ENCODE peak calls at places on chromosomes 6 and 20, in four cellular contexts. One of them, this sample, is unnamed.

GRCh38 chr6:19538086-19538485 is 299.1 kb upstream of the ID4 start:
- DNase-seq in GM13976: no peak
- DNase-seq in astrocyte of the cerebellum: no peak
- DNase-seq in psoas muscle: no peak
- DNase-seq in this sample: no peak

GRCh38 chr6:55925292-55925691 is 49.9 kb upstream of the BMP5 start:
- DNase-seq in GM13976: no peak
- DNase-seq in astrocyte of the cerebellum: peak; percentile 37
- DNase-seq in psoas muscle: no peak
- DNase-seq in this sample: no peak

GRCh38 chr20:33024263-33024601 is 7.2 kb upstream of the BPIFB6 start:
- DNase-seq in GM13976: no peak
- DNase-seq in astrocyte of the cerebellum: no peak
- DNase-seq in psoas muscle: no peak
- DNase-seq in this sample: no peak

GRCh38 chr6:153511896-153512496 is 380.9 kb upstream of the RGS17 start:
- DNase-seq in GM13976: peak; percentile 12
- DNase-seq in astrocyte of the cerebellum: no peak
- DNase-seq in psoas muscle: no peak
- DNase-seq in this sample: peak; percentile 8

GRCh38 chr6:16130437-16130891 is 1.6 kb downstream of the MYLIP start:
- DNase-seq in GM13976: no peak
- DNase-seq in astrocyte of the cerebellum: no peak
- DNase-seq in psoas muscle: no peak
- DNase-seq in this sample: no peak

GRCh38 chr6:161660666-161661571 is 387.1 kb upstream of the AGPAT4 start:
- DNase-seq in GM13976: no peak
- DNase-seq in astrocyte of the cerebellum: no peak
- DNase-seq in psoas muscle: no peak
- DNase-seq in this sample: no peak

GRCh38 chr6:111709201-111709600 is 103.5 kb upstream of the TRAF3IP2 start:
- DNase-seq in GM13976: no peak
- DNase-seq in astrocyte of the cerebellum: no peak
- DNase-seq in psoas muscle: no peak
- DNase-seq in this sample: no peak

GRCh38 chr6:56714273-56714672 is 71.6 kb upstream of the DST start:
- DNase-seq in GM13976: no peak
- DNase-seq in astrocyte of the cerebellum: no peak
- DNase-seq in psoas muscle: no peak
- DNase-seq in this sample: peak; percentile 27

GRCh38 chr6:109300874-109301273 is 81.4 kb downstream of the CD164 start:
- DNase-seq in GM13976: no peak
- DNase-seq in astrocyte of the cerebellum: no peak
- DNase-seq in psoas muscle: no peak
- DNase-seq in this sample: no peak

GRCh38 chr20:2834401-2834800 is 6.1 kb downstream of the PCED1A start:
- DNase-seq in GM13976: no peak
- DNase-seq in astrocyte of the cerebellum: no peak
- DNase-seq in psoas muscle: no peak
- DNase-seq in this sample: no peak

GRCh38 chr20:62717933-62718332 is 9.3 kb downstream of the NTSR1 start:
- DNase-seq in GM13976: no peak
- DNase-seq in astrocyte of the cerebellum: no peak
- DNase-seq in psoas muscle: no peak
- DNase-seq in this sample: no peak

GRCh38 chr20:51560550-51561307 is 18.2 kb upstream of the NFATC2 start:
- DNase-seq in GM13976: no peak
- DNase-seq in astrocyte of the cerebellum: no peak
- DNase-seq in psoas muscle: no peak
- DNase-seq in this sample: no peak

GRCh38 chr6:159105716-159106115 is 60.9 kb upstream of the TAGAP start:
- DNase-seq in GM13976: no peak
- DNase-seq in astrocyte of the cerebellum: no peak
- DNase-seq in psoas muscle: no peak
- DNase-seq in this sample: no peak

GRCh38 chr6:142002825-142003405 is 129.8 kb upstream of the GJE1 start:
- DNase-seq in GM13976: no peak
- DNase-seq in astrocyte of the cerebellum: no peak
- DNase-seq in psoas muscle: no peak
- DNase-seq in this sample: no peak

GRCh38 chr6:109125504-109125903 is 30.2 kb downstream of the CEP57L1 start:
- DNase-seq in GM13976: no peak
- DNase-seq in astrocyte of the cerebellum: no peak
- DNase-seq in psoas muscle: no peak
- DNase-seq in this sample: no peak

GRCh38 chr20:25116746-25117457 is 35.0 kb upstream of the VSX1 start:
- DNase-seq in GM13976: no peak
- DNase-seq in astrocyte of the cerebellum: no peak
- DNase-seq in psoas muscle: peak; percentile 61
- DNase-seq in this sample: no peak

GRCh38 chr20:1827974-1828785 is 67.0 kb upstream of the SIRPA start:
- DNase-seq in GM13976: no peak
- DNase-seq in astrocyte of the cerebellum: no peak
- DNase-seq in psoas muscle: no peak
- DNase-seq in this sample: no peak

GRCh38 chr20:1673424-1673823 is 15.8 kb upstream of the SIRPG start:
- DNase-seq in GM13976: no peak
- DNase-seq in astrocyte of the cerebellum: no peak
- DNase-seq in psoas muscle: no peak
- DNase-seq in this sample: no peak

GRCh38 chr6:13141392-13141791 is 186.9 kb downstream of the TBC1D7 start:
- DNase-seq in GM13976: no peak
- DNase-seq in astrocyte of the cerebellum: no peak
- DNase-seq in psoas muscle: no peak
- DNase-seq in this sample: no peak

GRCh38 chr20:10716855-10717254 is 43.1 kb upstream of the JAG1 start:
- DNase-seq in GM13976: no peak
- DNase-seq in astrocyte of the cerebellum: no peak
- DNase-seq in psoas muscle: no peak
- DNase-seq in this sample: no peak

GRCh38 chr6:77502966-77503365 is 39.7 kb upstream of the HTR1B start:
- DNase-seq in GM13976: no peak
- DNase-seq in astrocyte of the cerebellum: no peak
- DNase-seq in psoas muscle: no peak
- DNase-seq in this sample: no peak

GRCh38 chr6:153215242-153215641 is 84.2 kb upstream of the RGS17 start:
- DNase-seq in GM13976: no peak
- DNase-seq in astrocyte of the cerebellum: no peak
- DNase-seq in psoas muscle: no peak
- DNase-seq in this sample: no peak

GRCh38 chr6:41683460-41684310 is 45.4 kb downstream of the MDFI start:
- DNase-seq in GM13976: peak; percentile 94
- DNase-seq in astrocyte of the cerebellum: peak; percentile 27
- DNase-seq in psoas muscle: peak; percentile 91
- DNase-seq in this sample: peak; percentile 93

GRCh38 chr20:22379472-22379871 is 204.9 kb downstream of the FOXA2 start:
- DNase-seq in GM13976: no peak
- DNase-seq in astrocyte of the cerebellum: no peak
- DNase-seq in psoas muscle: no peak
- DNase-seq in this sample: no peak

GRCh38 chr6:29926795-29927427 is 15.4 kb upstream of the HLA-A start:
- DNase-seq in GM13976: peak; percentile 87
- DNase-seq in astrocyte of the cerebellum: peak; percentile 2
- DNase-seq in psoas muscle: peak; percentile 81
- DNase-seq in this sample: peak; percentile 88

GRCh38 chr20:46127396-46128010 is 9.4 kb downstream of the CD40 start:
- DNase-seq in GM13976: no peak
- DNase-seq in astrocyte of the cerebellum: no peak
- DNase-seq in psoas muscle: no peak
- DNase-seq in this sample: no peak

GRCh38 chr20:54144847-54145246 is 28.9 kb downstream of the CYP24A1 start:
- DNase-seq in GM13976: no peak
- DNase-seq in astrocyte of the cerebellum: no peak
- DNase-seq in psoas muscle: no peak
- DNase-seq in this sample: no peak

GRCh38 chr6:145015739-145016558 is 719.4 kb downstream of the EPM2A start:
- DNase-seq in GM13976: peak; percentile 33
- DNase-seq in astrocyte of the cerebellum: peak; percentile 74
- DNase-seq in psoas muscle: no peak
- DNase-seq in this sample: peak; percentile 22

GRCh38 chr20:675453-676314 is at the start of gene SCRT2:
- DNase-seq in GM13976: peak; percentile 86
- DNase-seq in astrocyte of the cerebellum: peak; percentile 29
- DNase-seq in psoas muscle: peak; percentile 91
- DNase-seq in this sample: peak; percentile 84

GRCh38 chr6:167795874-167796667 is 30.6 kb upstream of the AFDN start:
- DNase-seq in GM13976: no peak
- DNase-seq in astrocyte of the cerebellum: no peak
- DNase-seq in psoas muscle: peak; percentile 84
- DNase-seq in this sample: no peak

GRCh38 chr6:7298113-7298512 is 14.9 kb downstream of the SSR1 start:
- DNase-seq in GM13976: no peak
- DNase-seq in astrocyte of the cerebellum: no peak
- DNase-seq in psoas muscle: no peak
- DNase-seq in this sample: no peak

GRCh38 chr6:7290079-7290478 is 22.9 kb downstream of the SSR1 start:
- DNase-seq in GM13976: no peak
- DNase-seq in astrocyte of the cerebellum: no peak
- DNase-seq in psoas muscle: no peak
- DNase-seq in this sample: no peak

GRCh38 chr6:7296602-7297001 is 16.4 kb downstream of the SSR1 start:
- DNase-seq in GM13976: no peak
- DNase-seq in astrocyte of the cerebellum: no peak
- DNase-seq in psoas muscle: no peak
- DNase-seq in this sample: no peak

GRCh38 chr6:7295916-7296315 is 17.1 kb downstream of the SSR1 start:
- DNase-seq in GM13976: no peak
- DNase-seq in astrocyte of the cerebellum: no peak
- DNase-seq in psoas muscle: no peak
- DNase-seq in this sample: no peak

GRCh38 chr6:7292856-7293255 is 20.1 kb downstream of the SSR1 start:
- DNase-seq in GM13976: no peak
- DNase-seq in astrocyte of the cerebellum: no peak
- DNase-seq in psoas muscle: no peak
- DNase-seq in this sample: no peak
- TF ChIP-seq CTCF in GM13976: no peak
- TF ChIP-seq CTCF in astrocyte of the cerebellum: no peak
- TF ChIP-seq CTCF in psoas muscle: no peak
- TF ChIP-seq CTCF in this sample: no peak

DNA sequence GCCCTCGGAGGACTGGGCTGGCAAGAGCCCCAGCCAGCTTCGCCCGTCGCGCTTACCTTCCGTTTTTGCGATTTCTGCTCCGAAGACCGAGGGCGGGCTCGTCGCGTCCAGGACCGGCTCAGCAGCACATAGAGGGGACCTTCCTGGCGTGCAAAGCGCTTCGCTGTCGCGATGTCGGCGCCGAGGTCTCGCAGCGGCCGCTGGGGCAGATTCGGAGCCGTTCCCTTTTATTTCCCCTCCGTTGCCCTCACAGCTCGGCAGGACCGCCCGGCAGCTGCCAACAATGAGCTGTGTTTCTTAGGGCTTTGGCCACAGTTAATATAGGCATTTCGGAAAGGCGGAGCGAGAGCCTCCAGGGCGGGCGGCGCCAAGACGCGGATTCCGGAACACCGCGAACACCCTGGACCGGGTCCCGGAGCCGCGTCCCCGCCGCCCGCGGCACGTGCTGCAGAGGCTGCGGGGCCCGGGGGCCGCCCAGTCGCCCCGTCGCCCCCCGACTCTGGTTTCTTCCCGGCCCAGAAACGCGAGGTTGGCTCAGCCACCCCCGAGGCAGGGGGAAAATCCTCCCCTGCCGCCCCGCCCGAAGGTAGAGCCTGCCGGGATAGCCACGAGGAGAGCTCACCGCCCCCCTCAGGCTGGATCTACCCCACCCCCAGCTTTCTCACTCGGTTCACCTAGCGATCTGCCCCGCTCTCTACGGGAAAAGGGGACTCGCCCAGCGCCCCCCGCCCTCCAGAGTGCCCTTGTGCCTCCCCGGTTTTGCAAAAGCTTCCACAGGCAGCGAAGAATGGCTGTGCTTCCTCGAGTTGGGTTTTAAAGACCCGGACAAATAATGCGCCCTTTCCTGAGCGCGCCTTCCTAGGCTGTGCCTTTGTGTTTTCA is at the start of gene CITED2:
- DNase-seq in GM13976: peak; percentile 88
- DNase-seq in astrocyte of the cerebellum: peak; percentile 94
- DNase-seq in psoas muscle: peak; percentile 96
- DNase-seq in this sample: peak; percentile 88
- TF ChIP-seq CTCF in GM13976: no peak
- TF ChIP-seq CTCF in astrocyte of the cerebellum: no peak
- TF ChIP-seq CTCF in psoas muscle: peak; percentile 25
- TF ChIP-seq CTCF in this sample: no peak

GRCh38 chr6:125989631-125990030 is 3.3 kb downstream of the TRMT11 start:
- DNase-seq in GM13976: no peak
- DNase-seq in astrocyte of the cerebellum: peak; percentile 9
- DNase-seq in psoas muscle: no peak
- DNase-seq in this sample: no peak

GRCh38 chr6:125991653-125992052 is 5.3 kb downstream of the TRMT11 start:
- DNase-seq in GM13976: no peak
- DNase-seq in astrocyte of the cerebellum: no peak
- DNase-seq in psoas muscle: no peak
- DNase-seq in this sample: no peak

GRCh38 chr6:125995972-125996580 is 9.7 kb downstream of the TRMT11 start:
- DNase-seq in GM13976: peak; percentile 45
- DNase-seq in astrocyte of the cerebellum: peak; percentile 39
- DNase-seq in psoas muscle: peak; percentile 73
- DNase-seq in this sample: peak; percentile 43

DNA sequence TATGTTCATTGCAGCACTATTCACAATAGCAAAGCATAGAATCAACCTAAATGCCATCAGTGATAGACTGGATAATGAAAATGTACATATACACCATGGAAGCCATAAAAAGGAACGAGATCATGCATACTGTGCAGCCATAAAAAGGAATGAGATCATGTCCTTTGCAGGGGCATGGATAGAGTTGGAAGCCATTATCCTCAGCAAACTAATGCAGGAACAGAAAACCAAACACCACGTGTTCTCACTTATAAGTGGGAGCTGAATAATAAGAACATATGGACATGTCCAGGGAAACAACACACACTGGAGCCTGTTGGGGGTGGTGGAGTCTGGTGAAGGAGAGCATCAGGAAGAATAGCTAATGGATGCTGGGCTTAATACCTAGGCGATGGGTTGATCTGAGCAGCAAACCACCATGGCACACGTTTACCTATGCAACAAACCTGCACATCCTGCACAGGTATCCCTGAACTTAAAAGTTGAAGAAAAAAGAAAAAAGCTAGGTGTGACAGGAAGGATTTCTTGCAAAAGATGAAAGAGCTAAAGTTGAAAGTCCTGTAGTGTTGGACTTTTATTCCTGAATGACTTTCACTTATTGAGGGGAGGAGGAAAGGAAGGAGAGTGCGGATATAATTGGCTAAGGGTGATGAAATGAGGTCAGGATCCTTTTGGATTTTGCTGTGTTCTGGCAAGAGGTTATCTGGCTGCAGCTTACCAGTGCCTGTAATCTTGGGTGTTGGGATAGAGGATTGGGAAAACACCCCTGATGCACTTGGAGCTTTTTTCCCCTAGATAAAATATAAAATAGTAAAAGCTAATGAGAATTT is 8.5 kb downstream of the TRMT11 start:
- DNase-seq in GM13976: no peak
- DNase-seq in astrocyte of the cerebellum: no peak
- DNase-seq in psoas muscle: no peak
- DNase-seq in this sample: no peak
- TF ChIP-seq CTCF in GM13976: no peak
- TF ChIP-seq CTCF in astrocyte of the cerebellum: no peak
- TF ChIP-seq CTCF in psoas muscle: no peak
- TF ChIP-seq CTCF in this sample: no peak

GRCh38 chr6:127637830-127638229 is 60.9 kb downstream of the C6orf58 start:
- DNase-seq in GM13976: no peak
- DNase-seq in astrocyte of the cerebellum: no peak
- DNase-seq in psoas muscle: no peak
- DNase-seq in this sample: no peak

GRCh38 chr6:127641905-127642304 is 64.9 kb downstream of the C6orf58 start:
- DNase-seq in GM13976: peak; percentile 12
- DNase-seq in astrocyte of the cerebellum: peak; percentile 4
- DNase-seq in psoas muscle: no peak
- DNase-seq in this sample: peak; percentile 12
- TF ChIP-seq CTCF in GM13976: peak; percentile 42
- TF ChIP-seq CTCF in astrocyte of the cerebellum: peak; percentile 79
- TF ChIP-seq CTCF in psoas muscle: peak; percentile 46
- TF ChIP-seq CTCF in this sample: peak; percentile 71

This sample was measured in GM13977.